ENCODE peak calls at places on chromosomes 6 and 20, in four cellular contexts. O is epithelial cell of esophagus, E is AG09309, F is AG10803. N is an unnamed sample.

GRCh38 chr6:32459781-32460424 is 20.2 kb downstream of the HLA-DRA start:
- DNase-seq in F (peak; percentile 10), O (no peak), E (no peak), N (no peak)

GRCh38 chr6:163354085-163354484 is 60.4 kb upstream of the QKI start:
- DNase-seq in O (peak; percentile 60), E (no peak), F (peak; percentile 36), N (no peak)

GRCh38 chr6:43125119-43125518 is 46.0 kb upstream of the SRF start:
- DNase-seq in F (peak; percentile 97), E (peak; percentile 73), O (no peak), N (no peak)

GRCh38 chr6:29589423-29590048 is 4.6 kb downstream of the OR2H2 start:
- DNase-seq in E (no peak), F (peak; percentile 51), O (peak; percentile 62), N (peak; percentile 18)

GRCh38 chr6:65450451-65450850 is 256.6 kb downstream of the EYS start:
- DNase-seq in O (no peak), E (no peak), F (no peak), N (no peak)

GRCh38 chr6:151701820-151702562 is 105.5 kb upstream of the ESR1 start:
- DNase-seq in F (no peak), O (no peak), E (no peak), N (no peak)

GRCh38 chr20:55678970-55679667 is 326.2 kb downstream of the CBLN4 start:
- DNase-seq in F (no peak), E (no peak), O (no peak), N (no peak)

GRCh38 chr6:30741789-30742315 is 635 bp downstream of the FLOT1 start:
- DNase-seq in O (no peak), F (no peak), E (no peak), N (no peak)

GRCh38 chr6:168737481-168737880 is 296.5 kb downstream of the SMOC2 start:
- DNase-seq in O (peak; percentile 15), F (no peak), E (no peak), N (no peak)

GRCh38 chr20:16368645-16369292 is 204.5 kb downstream of the KIF16B start:
- DNase-seq in O (peak; percentile 5), E (peak; percentile 11), F (peak; percentile 11), N (no peak)

GRCh38 chr6:133512410-133513016 is 271.4 kb downstream of the EYA4 start:
- DNase-seq in O (peak; percentile 66), E (peak; percentile 4), F (peak; percentile 56), N (no peak)

GRCh38 chr6:166619912-166620311 is 7.1 kb downstream of the RPS6KA2 start:
- DNase-seq in E (peak; percentile 98), O (peak; percentile 91), F (peak; percentile 99), N (no peak)

GRCh38 chr6:107107791-107108190 is 7.5 kb downstream of the BEND3 start:
- DNase-seq in F (no peak), E (no peak), O (no peak), N (no peak)
- H3K4me3 ChIP-seq in F (no peak overlapping the region), E (no peak overlapping the region), O (no peak overlapping the region), N (no peak overlapping the region)

DNA sequence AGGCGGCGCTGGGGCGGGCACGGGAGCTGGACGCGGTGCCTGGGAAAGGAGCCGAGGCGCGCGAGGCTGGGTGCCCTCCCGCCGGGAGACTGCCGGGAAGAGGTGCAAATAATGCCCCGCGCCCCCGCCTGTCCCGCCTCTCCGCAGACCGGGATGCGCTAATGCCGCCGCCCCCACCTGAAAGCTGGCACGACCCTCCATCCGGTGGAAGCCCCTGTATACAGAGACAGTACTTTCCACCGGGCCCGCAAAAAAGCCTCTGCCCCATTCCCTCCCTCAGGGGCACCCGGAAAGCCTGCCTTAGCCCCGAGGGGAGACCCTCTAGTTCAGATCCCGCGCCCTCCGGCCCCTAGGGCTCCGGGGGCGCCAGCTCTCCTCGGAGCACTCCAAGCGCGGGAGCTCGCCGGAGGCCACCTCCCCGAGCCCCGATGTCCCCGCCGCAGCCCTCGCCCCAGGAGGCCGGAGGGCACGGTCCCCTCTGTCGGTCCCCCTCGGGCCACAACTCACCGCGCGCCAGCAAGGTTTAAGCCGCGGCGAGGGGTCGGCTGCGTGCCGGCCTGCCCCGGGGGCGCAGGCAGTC is 1.2 kb downstream of the GRM4 start:
- DNase-seq in F (no peak), O (no peak), E (no peak), N (no peak)
- H3K4me3 ChIP-seq in F (no peak overlapping the region), O (no peak overlapping the region), E (peak overlapping the region; percentile 3), N (peak overlapping the region; percentile 71)

GRCh38 chr6:53327017-53327395 is 21.7 kb downstream of the ELOVL5 start:
- DNase-seq in O (peak; percentile 75), F (peak; percentile 40), E (no peak), N (no peak)
- H3K4me3 ChIP-seq in O (no peak overlapping the region), F (no peak overlapping the region), E (no peak overlapping the region), N (peak overlapping the region; percentile 58)

DNA sequence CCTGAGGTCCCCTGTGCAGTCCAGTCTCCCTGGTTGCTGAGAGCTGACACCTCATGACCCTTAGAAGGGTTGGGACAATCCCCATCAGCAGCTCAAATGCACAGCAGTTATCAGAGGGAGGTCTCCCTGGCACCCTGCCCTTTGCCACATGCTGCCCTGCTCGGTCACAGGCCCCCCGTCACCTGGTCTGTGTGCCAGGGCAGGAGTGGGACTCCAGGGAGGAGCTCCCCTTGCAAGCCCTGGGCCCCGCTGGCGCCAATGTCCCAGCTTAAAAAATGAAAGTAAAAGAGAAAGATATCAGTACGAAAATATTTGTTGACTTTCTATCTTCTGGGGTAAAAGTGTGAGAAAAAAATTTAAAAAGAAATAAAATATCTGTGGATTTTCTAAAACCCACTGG is 68.1 kb upstream of the SLC22A16 start:
- DNase-seq in E (no peak), O (no peak), F (no peak), N (no peak)
- H3K4me3 ChIP-seq in E (no peak overlapping the region), O (no peak overlapping the region), F (no peak overlapping the region), N (no peak overlapping the region)

GRCh38 chr20:51796332-51796731 is 6.0 kb downstream of the SALL4 start:
- DNase-seq in O (no peak), E (no peak), F (no peak), N (no peak)

GRCh38 chr20:51800132-51800721 is 2.1 kb downstream of the SALL4 start:
- DNase-seq in O (peak; percentile 56), F (peak; percentile 15), E (no peak), N (no peak)

GRCh38 chr20:51800769-51801219 is 1.5 kb downstream of the SALL4 start:
- DNase-seq in E (no peak), O (peak; percentile 13), F (no peak), N (no peak)

GRCh38 chr20:51799586-51799985 is 2.7 kb downstream of the SALL4 start:
- DNase-seq in O (no peak), E (no peak), F (no peak), N (no peak)

GRCh38 chr20:51797357-51798025 is 4.8 kb downstream of the SALL4 start:
- DNase-seq in O (no peak), E (no peak), F (no peak), N (peak; percentile 35)
- H3K4me3 ChIP-seq in O (no peak overlapping the region), E (no peak overlapping the region), F (no peak overlapping the region), N (peak overlapping the region; percentile 49)

GRCh38 chr20:38926142-38926933 is at the start of gene FAM83D:
- DNase-seq in E (peak; percentile 84), O (peak; percentile 99), F (peak; percentile 98), N (peak; percentile 82)

GRCh38 chr20:38930242-38930569 is 4.0 kb downstream of the FAM83D start:
- DNase-seq in O (no peak), E (no peak), F (no peak), N (no peak)

GRCh38 chr20:38924718-38925117 is 1.5 kb upstream of the FAM83D start:
- DNase-seq in O (no peak), E (no peak), F (no peak), N (no peak)

GRCh38 chr20:38926934-38927616 is 858 bp downstream of the FAM83D start:
- DNase-seq in E (no peak), F (peak; percentile 33), O (no peak), N (no peak)

GRCh38 chr20:38927902-38928578 is 1.8 kb downstream of the FAM83D start:
- DNase-seq in E (no peak), F (no peak), O (peak; percentile 59), N (no peak)
- H3K4me3 ChIP-seq in E (peak overlapping the region; percentile 86), F (peak overlapping the region; percentile 33), O (peak overlapping the region; percentile 68), N (peak overlapping the region; percentile 95)

GRCh38 chr6:28380381-28380780 is 19.2 kb downstream of the ZSCAN12 start:
- DNase-seq in O (no peak), F (no peak), E (no peak), N (no peak)

GRCh38 chr6:28378644-28379043 is 20.9 kb downstream of the ZSCAN12 start:
- DNase-seq in O (no peak), E (no peak), F (no peak), N (no peak)

GRCh38 chr6:28384143-28384533 is 15.4 kb downstream of the ZSCAN12 start:
- DNase-seq in O (no peak), F (no peak), E (no peak), N (no peak)

GRCh38 chr6:28377879-28378278 is 21.7 kb downstream of the ZSCAN12 start:
- DNase-seq in F (no peak), E (no peak), O (no peak), N (no peak)

DNA sequence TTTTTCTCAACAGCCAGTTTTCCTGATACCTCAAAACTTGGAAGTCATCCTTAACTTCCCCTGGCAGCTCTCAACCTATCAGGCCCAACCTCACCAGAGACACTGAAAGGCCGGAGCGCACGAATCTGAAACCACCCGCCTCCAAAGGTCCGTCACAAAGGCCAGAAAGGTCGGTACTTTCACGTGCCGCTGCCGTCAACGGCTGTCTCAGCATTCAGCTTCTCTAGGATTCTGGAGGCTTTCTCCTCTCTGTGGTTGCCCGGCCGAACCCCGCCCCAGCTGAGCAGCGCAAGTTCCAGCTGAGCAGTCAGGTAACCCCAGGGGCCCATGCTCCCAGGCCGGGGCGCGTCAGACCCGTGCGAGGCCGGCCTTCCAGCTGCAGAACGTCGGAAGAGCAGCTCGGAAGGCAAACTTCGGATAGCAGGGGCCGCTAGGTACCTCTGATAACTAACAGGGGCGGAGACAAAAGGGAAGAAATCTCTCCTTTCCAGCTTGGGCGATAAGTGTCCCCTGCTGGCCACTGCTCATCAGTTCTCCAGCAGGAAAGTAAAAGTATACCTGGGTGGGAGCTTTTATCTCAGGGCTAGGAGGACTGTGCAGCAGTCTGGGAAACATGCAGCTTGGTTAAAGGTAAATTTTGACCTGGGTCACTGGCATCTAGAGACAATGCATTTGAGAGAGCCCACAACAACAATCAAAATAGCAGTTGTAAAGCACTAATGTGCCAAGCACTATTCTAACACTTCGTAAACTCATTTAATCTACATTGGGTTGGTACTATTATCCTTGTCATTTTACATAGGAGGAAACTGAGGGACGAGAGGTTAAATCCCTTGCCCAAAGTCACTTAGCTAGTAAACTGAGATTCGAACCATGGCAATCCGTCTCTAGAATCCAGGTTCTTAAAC is 16.1 kb downstream of the ZSCAN12 start:
- DNase-seq in O (peak; percentile 83), E (no peak), F (peak; percentile 65), N (no peak)
- H3K4me3 ChIP-seq in O (peak overlapping the region; percentile 51), E (peak overlapping the region; percentile 24), F (peak overlapping the region; percentile 39), N (no peak overlapping the region)

GRCh38 chr20:3613821-3614440 is 49.3 kb downstream of the GFRA4 start:
- DNase-seq in O (peak; percentile 16), E (no peak), F (peak; percentile 35), N (peak; percentile 34)

GRCh38 chr20:3614509-3614908 is 48.7 kb downstream of the GFRA4 start:
- DNase-seq in F (peak; percentile 36), O (no peak), E (no peak), N (no peak)

GRCh38 chr20:3616250-3616649 is 46.9 kb downstream of the GFRA4 start:
- DNase-seq in F (peak; percentile 37), O (no peak), E (no peak), N (no peak)

GRCh38 chr20:3612795-3613560 is 50.2 kb downstream of the GFRA4 start:
- DNase-seq in F (peak; percentile 23), O (peak; percentile 12), E (no peak), N (no peak)
- H3K4me3 ChIP-seq in F (no peak overlapping the region), O (no peak overlapping the region), E (no peak overlapping the region), N (peak overlapping the region; percentile 56)

GRCh38 chr6:19668710-19669109 is 168.5 kb upstream of the ID4 start:
- DNase-seq in F (peak; percentile 36), E (peak; percentile 48), O (no peak), N (no peak)
- H3K4me3 ChIP-seq in F (peak overlapping the region; percentile 16), E (no peak overlapping the region), O (no peak overlapping the region), N (peak overlapping the region; percentile 22)

GRCh38 chr20:46010491-46011405 is 2.0 kb downstream of the MMP9 start:
- DNase-seq in F (no peak), E (no peak), O (peak; percentile 55), N (no peak)
- H3K4me3 ChIP-seq in F (no peak overlapping the region), E (no peak overlapping the region), O (no peak overlapping the region), N (no peak overlapping the region)